ENCODE peak calls at places on chromosome 14, in eight cellular contexts. One of them, this sample, is unnamed.

GRCh38 chr14:71507681-71508080 is 424.5 kb upstream of the RGS6 start:
- DNase-seq in GF-D8: no peak
- DNase-seq in NCI-H1694 treated with DMSO at 0.1 percent for 48 hours: no peak
- DNase-seq in stimulated activated CD4-positive, alpha-beta T cell treated with anti-CD3 and anti-CD28 coated beads, TNF-alpha, amount 100 ng/mL, for 24 hours: no peak
- DNase-seq in non-pigmented ciliary epithelial cell: no peak
- DNase-seq in H7: no peak
- DNase-seq in ascending aorta: no peak
- DNase-seq in sigmoid colon: no peak
- DNase-seq in this sample: no peak

GRCh38 chr14:21382886-21383847 is 652 bp downstream of the SUPT16H start:
- DNase-seq in GF-D8: peak; percentile 19
- DNase-seq in NCI-H1694 treated with DMSO at 0.1 percent for 48 hours: peak; percentile 63
- DNase-seq in stimulated activated CD4-positive, alpha-beta T cell treated with anti-CD3 and anti-CD28 coated beads, TNF-alpha, amount 100 ng/mL, for 24 hours: peak; percentile 22
- DNase-seq in non-pigmented ciliary epithelial cell: no peak
- DNase-seq in H7: peak; percentile 49
- DNase-seq in ascending aorta: peak; percentile 68
- DNase-seq in sigmoid colon: peak; percentile 73
- DNase-seq in this sample: no peak

GRCh38 chr14:69850086-69850735 is 29.0 kb upstream of the SMOC1 start:
- DNase-seq in GF-D8: no peak
- DNase-seq in NCI-H1694 treated with DMSO at 0.1 percent for 48 hours: no peak
- DNase-seq in stimulated activated CD4-positive, alpha-beta T cell treated with anti-CD3 and anti-CD28 coated beads, TNF-alpha, amount 100 ng/mL, for 24 hours: no peak
- DNase-seq in non-pigmented ciliary epithelial cell: no peak
- DNase-seq in H7: peak; percentile 75
- DNase-seq in ascending aorta: no peak
- DNase-seq in sigmoid colon: no peak
- DNase-seq in this sample: no peak

GRCh38 chr14:29738056-29738455 is 189.6 kb downstream of the PRKD1 start:
- DNase-seq in GF-D8: no peak
- DNase-seq in NCI-H1694 treated with DMSO at 0.1 percent for 48 hours: no peak
- DNase-seq in stimulated activated CD4-positive, alpha-beta T cell treated with anti-CD3 and anti-CD28 coated beads, TNF-alpha, amount 100 ng/mL, for 24 hours: no peak
- DNase-seq in non-pigmented ciliary epithelial cell: no peak
- DNase-seq in H7: no peak
- DNase-seq in ascending aorta: no peak
- DNase-seq in sigmoid colon: no peak
- DNase-seq in this sample: no peak

GRCh38 chr14:80781968-80782367 is 159.6 kb downstream of the CEP128 start:
- DNase-seq in GF-D8: no peak
- DNase-seq in NCI-H1694 treated with DMSO at 0.1 percent for 48 hours: no peak
- DNase-seq in stimulated activated CD4-positive, alpha-beta T cell treated with anti-CD3 and anti-CD28 coated beads, TNF-alpha, amount 100 ng/mL, for 24 hours: no peak
- DNase-seq in non-pigmented ciliary epithelial cell: no peak
- DNase-seq in H7: no peak
- DNase-seq in ascending aorta: no peak
- DNase-seq in sigmoid colon: no peak
- DNase-seq in this sample: no peak

GRCh38 chr14:22929848-22930364 is 730 bp upstream of the PRMT5 start:
- DNase-seq in GF-D8: no peak
- DNase-seq in NCI-H1694 treated with DMSO at 0.1 percent for 48 hours: peak; percentile 78
- DNase-seq in stimulated activated CD4-positive, alpha-beta T cell treated with anti-CD3 and anti-CD28 coated beads, TNF-alpha, amount 100 ng/mL, for 24 hours: no peak
- DNase-seq in non-pigmented ciliary epithelial cell: no peak
- DNase-seq in H7: no peak
- DNase-seq in ascending aorta: no peak
- DNase-seq in sigmoid colon: no peak
- DNase-seq in this sample: peak; percentile 51

GRCh38 chr14:101083564-101084435 is 180.3 kb upstream of the RTL1 start:
- DNase-seq in GF-D8: no peak
- DNase-seq in NCI-H1694 treated with DMSO at 0.1 percent for 48 hours: no peak
- DNase-seq in stimulated activated CD4-positive, alpha-beta T cell treated with anti-CD3 and anti-CD28 coated beads, TNF-alpha, amount 100 ng/mL, for 24 hours: no peak
- DNase-seq in non-pigmented ciliary epithelial cell: no peak
- DNase-seq in H7: peak; percentile 80
- DNase-seq in ascending aorta: peak; percentile 52
- DNase-seq in sigmoid colon: no peak
- DNase-seq in this sample: no peak

GRCh38 chr14:70005281-70005805 is 126.1 kb downstream of the SMOC1 start:
- DNase-seq in GF-D8: no peak
- DNase-seq in NCI-H1694 treated with DMSO at 0.1 percent for 48 hours: no peak
- DNase-seq in stimulated activated CD4-positive, alpha-beta T cell treated with anti-CD3 and anti-CD28 coated beads, TNF-alpha, amount 100 ng/mL, for 24 hours: no peak
- DNase-seq in non-pigmented ciliary epithelial cell: no peak
- DNase-seq in H7: no peak
- DNase-seq in ascending aorta: no peak
- DNase-seq in sigmoid colon: no peak
- DNase-seq in this sample: no peak

GRCh38 chr14:83425138-83425537 is 1891.5 kb upstream of the SEL1L start:
- DNase-seq in GF-D8: no peak
- DNase-seq in NCI-H1694 treated with DMSO at 0.1 percent for 48 hours: no peak
- DNase-seq in stimulated activated CD4-positive, alpha-beta T cell treated with anti-CD3 and anti-CD28 coated beads, TNF-alpha, amount 100 ng/mL, for 24 hours: no peak
- DNase-seq in non-pigmented ciliary epithelial cell: peak; percentile 63
- DNase-seq in H7: no peak
- DNase-seq in ascending aorta: no peak
- DNase-seq in sigmoid colon: no peak
- DNase-seq in this sample: no peak

GRCh38 chr14:58607571-58608317 is 30.0 kb upstream of the DACT1 start:
- DNase-seq in GF-D8: no peak
- DNase-seq in NCI-H1694 treated with DMSO at 0.1 percent for 48 hours: no peak
- DNase-seq in stimulated activated CD4-positive, alpha-beta T cell treated with anti-CD3 and anti-CD28 coated beads, TNF-alpha, amount 100 ng/mL, for 24 hours: no peak
- DNase-seq in non-pigmented ciliary epithelial cell: peak; percentile 15
- DNase-seq in H7: no peak
- DNase-seq in ascending aorta: no peak
- DNase-seq in sigmoid colon: no peak
- DNase-seq in this sample: no peak

GRCh38 chr14:96911499-96912130 is 114.4 kb downstream of the VRK1 start:
- DNase-seq in GF-D8: no peak
- DNase-seq in NCI-H1694 treated with DMSO at 0.1 percent for 48 hours: no peak
- DNase-seq in stimulated activated CD4-positive, alpha-beta T cell treated with anti-CD3 and anti-CD28 coated beads, TNF-alpha, amount 100 ng/mL, for 24 hours: no peak
- DNase-seq in non-pigmented ciliary epithelial cell: no peak
- DNase-seq in H7: no peak
- DNase-seq in ascending aorta: no peak
- DNase-seq in sigmoid colon: no peak
- DNase-seq in this sample: no peak

GRCh38 chr14:64705406-64706118 is 1.3 kb downstream of the PLEKHG3 start:
- DNase-seq in GF-D8: peak; percentile 60
- DNase-seq in NCI-H1694 treated with DMSO at 0.1 percent for 48 hours: no peak
- DNase-seq in stimulated activated CD4-positive, alpha-beta T cell treated with anti-CD3 and anti-CD28 coated beads, TNF-alpha, amount 100 ng/mL, for 24 hours: no peak
- DNase-seq in non-pigmented ciliary epithelial cell: no peak
- DNase-seq in H7: peak; percentile 56
- DNase-seq in ascending aorta: peak; percentile 69
- DNase-seq in sigmoid colon: peak; percentile 80
- DNase-seq in this sample: no peak

GRCh38 chr14:104770851-104771272 is 17.9 kb downstream of the SIVA1 start:
- DNase-seq in GF-D8: no peak
- DNase-seq in NCI-H1694 treated with DMSO at 0.1 percent for 48 hours: no peak
- DNase-seq in stimulated activated CD4-positive, alpha-beta T cell treated with anti-CD3 and anti-CD28 coated beads, TNF-alpha, amount 100 ng/mL, for 24 hours: no peak
- DNase-seq in non-pigmented ciliary epithelial cell: no peak
- DNase-seq in H7: no peak
- DNase-seq in ascending aorta: no peak
- DNase-seq in sigmoid colon: no peak
- DNase-seq in this sample: no peak

GRCh38 chr14:82431031-82431430 is 897.4 kb upstream of the SEL1L start:
- DNase-seq in GF-D8: no peak
- DNase-seq in NCI-H1694 treated with DMSO at 0.1 percent for 48 hours: no peak
- DNase-seq in stimulated activated CD4-positive, alpha-beta T cell treated with anti-CD3 and anti-CD28 coated beads, TNF-alpha, amount 100 ng/mL, for 24 hours: no peak
- DNase-seq in non-pigmented ciliary epithelial cell: no peak
- DNase-seq in H7: no peak
- DNase-seq in ascending aorta: no peak
- DNase-seq in sigmoid colon: no peak
- DNase-seq in this sample: no peak

GRCh38 chr14:70934502-70935134 is 27.4 kb downstream of the PCNX1 start:
- DNase-seq in GF-D8: no peak
- DNase-seq in NCI-H1694 treated with DMSO at 0.1 percent for 48 hours: no peak
- DNase-seq in stimulated activated CD4-positive, alpha-beta T cell treated with anti-CD3 and anti-CD28 coated beads, TNF-alpha, amount 100 ng/mL, for 24 hours: no peak
- DNase-seq in non-pigmented ciliary epithelial cell: no peak
- DNase-seq in H7: no peak
- DNase-seq in ascending aorta: no peak
- DNase-seq in sigmoid colon: no peak
- DNase-seq in this sample: no peak

GRCh38 chr14:95119336-95119735 is 38.0 kb downstream of the DICER1 start:
- DNase-seq in GF-D8: no peak
- DNase-seq in NCI-H1694 treated with DMSO at 0.1 percent for 48 hours: no peak
- DNase-seq in stimulated activated CD4-positive, alpha-beta T cell treated with anti-CD3 and anti-CD28 coated beads, TNF-alpha, amount 100 ng/mL, for 24 hours: no peak
- DNase-seq in non-pigmented ciliary epithelial cell: no peak
- DNase-seq in H7: no peak
- DNase-seq in ascending aorta: no peak
- DNase-seq in sigmoid colon: no peak
- DNase-seq in this sample: no peak

GRCh38 chr14:53850714-53851296 is 105.8 kb downstream of the BMP4 start:
- DNase-seq in GF-D8: no peak
- DNase-seq in NCI-H1694 treated with DMSO at 0.1 percent for 48 hours: no peak
- DNase-seq in stimulated activated CD4-positive, alpha-beta T cell treated with anti-CD3 and anti-CD28 coated beads, TNF-alpha, amount 100 ng/mL, for 24 hours: no peak
- DNase-seq in non-pigmented ciliary epithelial cell: no peak
- DNase-seq in H7: no peak
- DNase-seq in ascending aorta: no peak
- DNase-seq in sigmoid colon: no peak
- DNase-seq in this sample: no peak

GRCh38 chr14:95455246-95455645 is 61.2 kb downstream of the SYNE3 start:
- DNase-seq in GF-D8: no peak
- DNase-seq in NCI-H1694 treated with DMSO at 0.1 percent for 48 hours: no peak
- DNase-seq in stimulated activated CD4-positive, alpha-beta T cell treated with anti-CD3 and anti-CD28 coated beads, TNF-alpha, amount 100 ng/mL, for 24 hours: no peak
- DNase-seq in non-pigmented ciliary epithelial cell: no peak
- DNase-seq in H7: no peak
- DNase-seq in ascending aorta: no peak
- DNase-seq in sigmoid colon: no peak
- DNase-seq in this sample: no peak

GRCh38 chr14:95515523-95516517 is 630 bp downstream of the SYNE3 start:
- DNase-seq in GF-D8: peak; percentile 45
- DNase-seq in NCI-H1694 treated with DMSO at 0.1 percent for 48 hours: peak; percentile 70
- DNase-seq in stimulated activated CD4-positive, alpha-beta T cell treated with anti-CD3 and anti-CD28 coated beads, TNF-alpha, amount 100 ng/mL, for 24 hours: peak; percentile 72
- DNase-seq in non-pigmented ciliary epithelial cell: no peak
- DNase-seq in H7: peak; percentile 89
- DNase-seq in ascending aorta: peak; percentile 90
- DNase-seq in sigmoid colon: peak; percentile 82
- DNase-seq in this sample: peak; percentile 44

GRCh38 chr14:61837336-61838229 is 75.4 kb downstream of the SNAPC1 start:
- DNase-seq in GF-D8: no peak
- DNase-seq in NCI-H1694 treated with DMSO at 0.1 percent for 48 hours: peak; percentile 88
- DNase-seq in stimulated activated CD4-positive, alpha-beta T cell treated with anti-CD3 and anti-CD28 coated beads, TNF-alpha, amount 100 ng/mL, for 24 hours: peak; percentile 64
- DNase-seq in non-pigmented ciliary epithelial cell: peak; percentile 45
- DNase-seq in H7: peak; percentile 56
- DNase-seq in ascending aorta: peak; percentile 84
- DNase-seq in sigmoid colon: peak; percentile 86
- DNase-seq in this sample: peak; percentile 70

GRCh38 chr14:41235466-41235865 is 371.2 kb upstream of the LRFN5 start:
- DNase-seq in GF-D8: no peak
- DNase-seq in NCI-H1694 treated with DMSO at 0.1 percent for 48 hours: peak; percentile 83
- DNase-seq in stimulated activated CD4-positive, alpha-beta T cell treated with anti-CD3 and anti-CD28 coated beads, TNF-alpha, amount 100 ng/mL, for 24 hours: no peak
- DNase-seq in non-pigmented ciliary epithelial cell: no peak
- DNase-seq in H7: no peak
- DNase-seq in ascending aorta: no peak
- DNase-seq in sigmoid colon: no peak
- DNase-seq in this sample: no peak

GRCh38 chr14:72613196-72613974 is 280.5 kb downstream of the DPF3 start:
- DNase-seq in GF-D8: no peak
- DNase-seq in NCI-H1694 treated with DMSO at 0.1 percent for 48 hours: no peak
- DNase-seq in stimulated activated CD4-positive, alpha-beta T cell treated with anti-CD3 and anti-CD28 coated beads, TNF-alpha, amount 100 ng/mL, for 24 hours: no peak
- DNase-seq in non-pigmented ciliary epithelial cell: no peak
- DNase-seq in H7: no peak
- DNase-seq in ascending aorta: peak; percentile 68
- DNase-seq in sigmoid colon: no peak
- DNase-seq in this sample: no peak

This sample was measured in neuronal stem cell.